ENCODE peak calls at places on chromosome 12, in seven cellular contexts. E, T, P, B, M, N and K are unnamed samples.

GRCh38 chr12:55983229-55983849 is 9.5 kb downstream of the RAB5B start:
- DNase-seq in M (no peak), E (no peak), B (no peak), T (no peak), P (no peak), N (no peak), K (no peak)

GRCh38 chr12:65953621-65954020 is 129.3 kb downstream of the HMGA2 start:
- DNase-seq in E (no peak), N (no peak), P (no peak), T (no peak), M (no peak), B (peak), K (no peak)

GRCh38 chr12:122423258-122424165 is 1.0 kb upstream of the CLIP1 start:
- DNase-seq in M (no peak), T (no peak), N (no peak), B (no peak), E (peak), P (peak), K (no peak)

GRCh38 chr12:117551698-117552097 is 190.3 kb upstream of the NOS1 start:
- DNase-seq in P (no peak), E (no peak), N (no peak), T (no peak), M (no peak), B (no peak), K (no peak)

GRCh38 chr12:56928262-56928661 is 5.9 kb downstream of the SDR9C7 start:
- DNase-seq in P (no peak), N (no peak), M (no peak), E (no peak), T (no peak), B (no peak), K (no peak)

GRCh38 chr12:120892265-120892664 is 11.9 kb downstream of the SPPL3 start:
- DNase-seq in N (no peak), P (no peak), T (no peak), M (no peak), B (no peak), E (no peak), K (no peak)

GRCh38 chr12:113071427-113072112 is 15.0 kb downstream of the DTX1 start:
- DNase-seq in E (no peak), T (no peak), B (no peak), M (no peak), N (no peak), P (no peak), K (no peak)

GRCh38 chr12:1837541-1838206 is 17.3 kb downstream of the LRTM2 start:
- DNase-seq in T (no peak), P (no peak), E (no peak), M (no peak), N (no peak), B (no peak), K (no peak)

GRCh38 chr12:104790296-104791125 is 167.6 kb downstream of the SLC41A2 start:
- DNase-seq in N (no peak), P (peak), B (peak), T (peak), M (peak), E (peak), K (peak)

GRCh38 chr12:100493371-100494012 is 19.8 kb downstream of the NR1H4 start:
- DNase-seq in N (no peak), E (no peak), T (no peak), M (no peak), B (peak), P (peak), K (no peak)

GRCh38 chr12:92085483-92086040 is 60.1 kb downstream of the BTG1 start:
- DNase-seq in E (no peak), T (no peak), P (no peak), B (no peak), M (no peak), N (no peak), K (no peak)

GRCh38 chr12:87671757-87672156 is 357.4 kb downstream of the C12orf50 start:
- DNase-seq in T (no peak), B (no peak), E (no peak), N (no peak), M (no peak), P (no peak), K (no peak)

GRCh38 chr12:95815635-95816212 is 25.2 kb upstream of the NTN4 start:
- DNase-seq in E (no peak), N (no peak), T (no peak), P (peak), M (no peak), B (peak), K (no peak)

GRCh38 chr12:27277846-27278260 is 33.8 kb downstream of the STK38L start:
- DNase-seq in P (peak), E (no peak), B (peak), T (no peak), N (no peak), M (no peak), K (no peak)

GRCh38 chr12:96044017-96044985 is 8.9 kb upstream of the LTA4H start:
- DNase-seq in T (no peak), E (peak), P (no peak), N (no peak), M (no peak), B (peak), K (no peak)

GRCh38 chr12:17954788-17955187 is 135.2 kb downstream of the RERGL start:
- DNase-seq in N (no peak), B (no peak), E (no peak), T (no peak), P (no peak), M (no peak), K (no peak)

GRCh38 chr12:14723763-14724162 is 27.4 kb upstream of the GUCY2C start:
- DNase-seq in N (peak), E (peak), B (peak), T (no peak), P (peak), M (peak), K (peak)

GRCh38 chr12:92384571-92384970 is 238.9 kb upstream of the BTG1 start:
- DNase-seq in P (no peak), B (no peak), M (no peak), E (no peak), T (no peak), N (no peak), K (no peak)

GRCh38 chr12:93818488-93819047 is 141.4 kb downstream of the CRADD start:
- DNase-seq in B (no peak), N (no peak), P (no peak), E (no peak), M (peak), T (no peak), K (no peak)

GRCh38 chr12:93979189-93979588 is 169.2 kb upstream of the PLXNC1 start:
- DNase-seq in E (no peak), T (no peak), P (peak), N (no peak), B (peak), M (no peak), K (peak)

GRCh38 chr12:47282206-47282605 is 202.4 kb upstream of the AMIGO2 start:
- DNase-seq in B (peak), T (no peak), P (no peak), M (no peak), E (no peak), N (no peak), K (no peak)

GRCh38 chr12:129662184-129662583 is 241.6 kb downstream of the TMEM132D start:
- DNase-seq in P (peak), T (no peak), B (no peak), E (no peak), N (no peak), M (no peak), K (no peak)

GRCh38 chr12:121795029-121795977 is 1.8 kb upstream of the RHOF start:
- DNase-seq in P (peak), T (no peak), M (peak), N (peak), B (peak), E (peak), K (peak)

GRCh38 chr12:6226002-6226700 is 26.0 kb downstream of the CD9 start:
- DNase-seq in M (peak), T (no peak), N (no peak), B (peak), E (no peak), P (peak), K (peak)